ENCODE peak calls at places on chromosomes 5 and 9, in four cellular contexts. One of them, this sample, is unnamed.

GRCh38 chr9:15373881-15374280 is 48.8 kb upstream of the SNAPC3 start:
- DNase-seq in H1: no peak
- DNase-seq in mesendoderm: no peak
- DNase-seq in neuronal stem cell: no peak
- DNase-seq in this sample: peak

GRCh38 chr5:38267372-38267771 is 9.0 kb downstream of the EGFLAM start:
- DNase-seq in neuronal stem cell: no peak
- DNase-seq in H1: no peak
- DNase-seq in mesendoderm: no peak
- DNase-seq in this sample: no peak

GRCh38 chr9:65435464-65435863 is 150.5 kb upstream of the FOXD4L5 start:
- DNase-seq in mesendoderm: no peak
- DNase-seq in neuronal stem cell: no peak
- DNase-seq in H1: no peak
- DNase-seq in this sample: no peak

GRCh38 chr5:171984748-171985419 is 21.6 kb downstream of the FBXW11 start:
- DNase-seq in mesendoderm: peak
- DNase-seq in neuronal stem cell: no peak
- DNase-seq in H1: no peak
- DNase-seq in this sample: peak

GRCh38 chr9:96554326-96554725 is 65.3 kb downstream of the CDC14B start:
- DNase-seq in neuronal stem cell: no peak
- DNase-seq in H1: no peak
- DNase-seq in mesendoderm: no peak
- DNase-seq in this sample: peak

GRCh38 chr5:1177826-1178528 is 23.4 kb upstream of the SLC6A19 start:
- DNase-seq in mesendoderm: no peak
- DNase-seq in H1: no peak
- DNase-seq in neuronal stem cell: no peak
- DNase-seq in this sample: no peak

GRCh38 chr5:113520429-113520828 is 6.9 kb downstream of the YTHDC2 start:
- DNase-seq in mesendoderm: no peak
- DNase-seq in H1: no peak
- DNase-seq in neuronal stem cell: no peak
- DNase-seq in this sample: peak

GRCh38 chr5:124126504-124127240 is 614.7 kb downstream of the CSNK1G3 start:
- DNase-seq in H1: no peak
- DNase-seq in mesendoderm: no peak
- DNase-seq in neuronal stem cell: no peak
- DNase-seq in this sample: no peak

GRCh38 chr9:19470981-19471650 is 62.3 kb downstream of the ACER2 start:
- DNase-seq in neuronal stem cell: no peak
- DNase-seq in H1: no peak
- DNase-seq in mesendoderm: no peak
- DNase-seq in this sample: peak

GRCh38 chr9:121963542-121963995 is 129.5 kb downstream of the TTLL11 start:
- DNase-seq in neuronal stem cell: no peak
- DNase-seq in mesendoderm: no peak
- DNase-seq in H1: no peak
- DNase-seq in this sample: peak

GRCh38 chr5:109388407-109388806 is 21.4 kb downstream of the PJA2 start:
- DNase-seq in neuronal stem cell: no peak
- DNase-seq in H1: no peak
- DNase-seq in mesendoderm: peak
- DNase-seq in this sample: peak

DNA sequence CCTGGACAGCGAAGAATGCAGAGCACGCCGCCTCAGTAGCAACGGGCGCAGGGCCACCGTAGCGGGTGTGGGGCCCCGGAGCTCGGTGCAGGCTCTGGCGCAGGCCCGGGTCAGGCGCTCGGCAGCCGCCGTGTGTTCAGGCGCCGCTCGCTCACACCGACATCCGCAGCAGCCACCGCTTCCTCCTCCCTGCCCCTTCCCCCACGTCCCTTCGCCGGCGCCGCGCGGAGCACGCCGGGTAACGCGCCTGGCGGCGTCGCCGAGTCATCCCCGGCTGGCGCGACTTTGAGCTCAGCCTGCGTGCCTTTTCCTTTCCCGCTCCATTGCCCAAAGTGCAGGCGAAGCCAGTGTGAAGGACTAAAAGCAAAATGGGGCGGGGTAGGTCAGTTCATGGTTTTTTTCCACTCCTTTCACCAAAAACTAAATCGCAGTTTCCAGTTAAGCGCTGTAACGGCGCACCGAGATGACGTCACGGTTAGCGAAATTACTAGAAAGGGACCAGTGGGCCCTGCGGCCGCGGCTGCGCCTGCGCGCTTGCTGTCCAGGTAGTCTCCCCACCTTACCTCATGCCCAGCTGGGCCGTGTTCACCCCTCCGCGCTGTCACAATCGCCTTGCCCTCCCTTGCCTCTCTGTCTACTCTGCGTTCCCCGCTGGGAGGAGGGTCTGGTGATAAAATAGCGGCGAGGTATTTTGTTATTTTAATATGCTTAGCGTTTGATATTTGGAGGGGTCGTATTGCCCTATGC is at the start of gene UBQLN1:
- DNase-seq in mesendoderm: peak
- DNase-seq in neuronal stem cell: peak
- DNase-seq in H1: peak
- DNase-seq in this sample: peak
- H4K8ac ChIP-seq in mesendoderm: no peak
- H4K8ac ChIP-seq in neuronal stem cell: peak
- H4K8ac ChIP-seq in H1: peak
- H4K8ac ChIP-seq in this sample: peak

GRCh38 chr9:105065119-105066088 is 137.4 kb upstream of the ABCA1 start:
- DNase-seq in neuronal stem cell: no peak
- DNase-seq in H1: no peak
- DNase-seq in mesendoderm: no peak
- DNase-seq in this sample: no peak
- H4K8ac ChIP-seq in neuronal stem cell: no peak
- H4K8ac ChIP-seq in H1: no peak
- H4K8ac ChIP-seq in mesendoderm: no peak
- H4K8ac ChIP-seq in this sample: peak

DNA sequence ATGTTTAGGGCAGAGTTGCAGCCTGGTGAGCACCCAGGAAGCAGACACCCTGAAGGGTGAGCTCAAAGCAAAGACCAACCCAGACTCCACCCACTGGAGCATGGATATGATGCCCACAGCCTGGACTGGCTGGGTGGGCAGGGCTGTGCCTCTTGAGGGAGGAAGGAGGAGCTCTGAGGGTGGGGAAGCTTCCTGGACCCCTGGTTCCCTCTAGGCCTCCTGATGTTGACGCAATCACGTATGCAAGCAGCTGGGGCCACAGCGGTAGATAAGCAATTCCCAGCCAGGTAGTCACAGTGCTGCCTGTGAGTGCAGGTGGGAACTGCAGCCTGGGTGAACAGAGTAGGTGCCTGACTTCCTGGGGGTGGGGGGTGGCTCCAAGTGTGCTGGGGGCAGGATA is 271.5 kb downstream of the CDK5RAP2 start:
- DNase-seq in mesendoderm: peak
- DNase-seq in H1: no peak
- DNase-seq in neuronal stem cell: no peak
- DNase-seq in this sample: no peak
- H4K8ac ChIP-seq in mesendoderm: no peak
- H4K8ac ChIP-seq in H1: peak
- H4K8ac ChIP-seq in neuronal stem cell: no peak
- H4K8ac ChIP-seq in this sample: no peak

DNA sequence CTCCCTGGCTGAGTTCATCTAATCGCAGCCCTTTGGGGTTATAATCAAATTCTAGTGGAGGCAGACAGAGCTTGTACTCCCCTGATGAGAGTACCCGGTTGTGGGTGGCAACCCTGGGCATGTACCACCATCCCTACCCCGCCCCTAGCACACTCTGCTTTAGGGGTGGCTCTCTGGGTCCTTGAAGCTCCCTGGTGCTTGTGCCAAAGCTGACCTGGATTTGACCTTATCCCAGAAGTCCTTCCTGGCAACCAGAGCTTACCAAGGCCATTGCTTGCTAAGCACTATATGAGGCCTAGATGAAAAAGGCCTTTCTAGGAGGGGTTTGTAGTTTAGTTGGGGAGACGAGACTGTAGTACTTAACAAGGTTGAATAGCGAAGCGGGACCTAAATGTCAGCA is 72.2 kb downstream of the RGS3 start:
- DNase-seq in mesendoderm: no peak
- DNase-seq in neuronal stem cell: no peak
- DNase-seq in H1: no peak
- DNase-seq in this sample: no peak
- H4K8ac ChIP-seq in mesendoderm: no peak
- H4K8ac ChIP-seq in neuronal stem cell: no peak
- H4K8ac ChIP-seq in H1: no peak
- H4K8ac ChIP-seq in this sample: no peak

GRCh38 chr5:174692982-174693422 is 31.4 kb upstream of the MSX2 start:
- DNase-seq in mesendoderm: peak
- DNase-seq in neuronal stem cell: peak
- DNase-seq in H1: peak
- DNase-seq in this sample: no peak
- H4K8ac ChIP-seq in mesendoderm: no peak
- H4K8ac ChIP-seq in neuronal stem cell: no peak
- H4K8ac ChIP-seq in H1: no peak
- H4K8ac ChIP-seq in this sample: no peak

GRCh38 chr5:154484393-154484944 is 6.4 kb upstream of the HAND1 start:
- DNase-seq in mesendoderm: no peak
- DNase-seq in neuronal stem cell: peak
- DNase-seq in H1: no peak
- DNase-seq in this sample: no peak

GRCh38 chr5:154481584-154482381 is 3.8 kb upstream of the HAND1 start:
- DNase-seq in mesendoderm: no peak
- DNase-seq in neuronal stem cell: no peak
- DNase-seq in H1: no peak
- DNase-seq in this sample: no peak

GRCh38 chr5:154485092-154485491 is 7.1 kb upstream of the HAND1 start:
- DNase-seq in H1: no peak
- DNase-seq in mesendoderm: no peak
- DNase-seq in neuronal stem cell: peak
- DNase-seq in this sample: no peak

GRCh38 chr5:154482528-154483449 is 4.8 kb upstream of the HAND1 start:
- DNase-seq in H1: peak
- DNase-seq in neuronal stem cell: no peak
- DNase-seq in mesendoderm: no peak
- DNase-seq in this sample: no peak

DNA sequence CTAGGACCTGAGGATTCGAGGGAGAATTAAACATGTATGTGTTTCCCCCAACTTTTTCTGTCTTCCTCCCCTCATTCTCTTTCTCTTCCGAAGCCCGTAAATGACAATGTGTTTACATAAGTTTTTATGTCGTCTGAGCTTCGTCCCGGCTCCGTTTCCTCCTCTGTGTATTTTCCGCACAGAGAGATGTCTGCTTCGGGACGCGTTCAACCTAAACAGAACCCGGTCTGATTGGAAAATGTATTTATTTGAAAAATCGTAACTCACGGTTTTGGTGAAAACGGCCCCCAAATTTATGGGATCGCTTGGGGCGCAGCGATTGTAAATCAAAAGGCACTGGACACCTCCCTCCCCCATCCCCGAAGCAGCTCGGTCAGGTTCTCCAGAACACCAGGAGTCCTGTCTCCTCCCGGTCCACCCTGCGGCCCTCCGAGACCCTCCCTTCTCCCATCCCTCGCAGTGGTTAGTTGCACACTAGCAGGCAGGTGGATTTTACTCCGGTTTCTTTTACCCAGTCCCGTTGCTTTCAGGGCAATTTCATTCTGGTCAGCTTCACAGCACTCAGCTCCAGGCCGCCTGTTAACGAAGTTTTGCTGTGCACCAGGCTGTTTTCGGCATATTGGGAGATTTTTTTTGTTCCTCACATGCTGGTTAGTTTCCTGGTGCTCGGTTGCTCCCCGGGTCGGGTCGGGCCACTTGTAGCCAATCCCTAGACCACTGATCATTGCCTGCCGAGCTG is 5.8 kb upstream of the HAND1 start:
- DNase-seq in neuronal stem cell: peak
- DNase-seq in mesendoderm: no peak
- DNase-seq in H1: peak
- DNase-seq in this sample: no peak
- H4K8ac ChIP-seq in neuronal stem cell: no peak
- H4K8ac ChIP-seq in mesendoderm: no peak
- H4K8ac ChIP-seq in H1: no peak
- H4K8ac ChIP-seq in this sample: no peak

GRCh38 chr5:111326551-111326950 is 102.4 kb downstream of the CAMK4 start:
- DNase-seq in H1: no peak
- DNase-seq in neuronal stem cell: no peak
- DNase-seq in mesendoderm: no peak
- DNase-seq in this sample: no peak

DNA sequence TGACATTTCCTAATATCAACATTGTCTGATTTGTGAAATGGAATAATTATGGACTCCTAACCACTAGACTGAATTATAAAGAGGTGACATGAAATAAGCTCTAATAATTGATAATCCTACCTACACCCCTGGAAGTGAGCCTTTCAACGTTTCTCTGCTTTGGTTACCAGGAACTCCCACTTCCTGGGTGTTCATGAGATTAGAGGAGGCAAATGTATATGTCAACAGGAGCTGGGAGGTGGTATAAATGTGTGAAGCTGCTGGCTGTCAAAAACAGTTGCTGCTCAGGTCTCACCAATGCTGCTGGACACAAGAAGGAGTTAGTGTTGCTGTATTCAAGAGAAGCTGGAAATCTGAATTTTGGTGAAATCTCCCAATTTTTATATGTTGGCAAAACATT is 96.8 kb downstream of the CAMK4 start:
- DNase-seq in neuronal stem cell: no peak
- DNase-seq in H1: no peak
- DNase-seq in mesendoderm: no peak
- DNase-seq in this sample: no peak
- H4K8ac ChIP-seq in neuronal stem cell: no peak
- H4K8ac ChIP-seq in H1: no peak
- H4K8ac ChIP-seq in mesendoderm: no peak
- H4K8ac ChIP-seq in this sample: no peak

GRCh38 chr5:150671509-150672236 is 10.6 kb downstream of the MYOZ3 start:
- DNase-seq in neuronal stem cell: no peak
- DNase-seq in H1: peak
- DNase-seq in mesendoderm: peak
- DNase-seq in this sample: no peak
- H4K8ac ChIP-seq in neuronal stem cell: no peak
- H4K8ac ChIP-seq in H1: peak
- H4K8ac ChIP-seq in mesendoderm: peak
- H4K8ac ChIP-seq in this sample: peak